ENCODE peak calls at places on chromosomes 4 and X, in five cellular contexts. One of them, this sample, is unnamed.

GRCh38 chr4:125456075-125456474 is 141.3 kb downstream of the FAT4 start:
- DNase-seq in uterus: no peak
- DNase-seq in ovary: no peak
- DNase-seq in neuronal stem cell: no peak
- DNase-seq in T-helper 1 cell: no peak
- DNase-seq in this sample: no peak

GRCh38 chr4:38290360-38290759 is 330.2 kb downstream of the PTTG2 start:
- DNase-seq in uterus: no peak
- DNase-seq in ovary: no peak
- DNase-seq in neuronal stem cell: no peak
- DNase-seq in T-helper 1 cell: no peak
- DNase-seq in this sample: peak

GRCh38 chrX:24341795-24342194 is 18.6 kb upstream of the SUPT20HL1 start:
- DNase-seq in uterus: no peak
- DNase-seq in ovary: no peak
- DNase-seq in neuronal stem cell: no peak
- DNase-seq in T-helper 1 cell: no peak
- DNase-seq in this sample: no peak

GRCh38 chrX:27728291-27728690 is 79.5 kb upstream of the MAGEB10 start:
- DNase-seq in uterus: no peak
- DNase-seq in ovary: no peak
- DNase-seq in neuronal stem cell: no peak
- DNase-seq in T-helper 1 cell: no peak
- DNase-seq in this sample: no peak

GRCh38 chr4:117311215-117311614 is 225.8 kb upstream of the TRAM1L1 start:
- DNase-seq in uterus: no peak
- DNase-seq in ovary: no peak
- DNase-seq in neuronal stem cell: no peak
- DNase-seq in T-helper 1 cell: no peak
- DNase-seq in this sample: no peak

GRCh38 chr4:174365018-174365587 is 81.4 kb downstream of the CEP44 start:
- DNase-seq in uterus: no peak
- DNase-seq in ovary: no peak
- DNase-seq in neuronal stem cell: peak
- DNase-seq in T-helper 1 cell: no peak
- DNase-seq in this sample: peak

GRCh38 chr4:98603683-98604573 is 54.5 kb downstream of the TSPAN5 start:
- DNase-seq in uterus: no peak
- DNase-seq in ovary: no peak
- DNase-seq in neuronal stem cell: no peak
- DNase-seq in T-helper 1 cell: no peak
- DNase-seq in this sample: peak

GRCh38 chr4:128565565-128566186 is 243.8 kb upstream of the JADE1 start:
- DNase-seq in uterus: peak
- DNase-seq in ovary: peak
- DNase-seq in neuronal stem cell: peak
- DNase-seq in T-helper 1 cell: no peak
- DNase-seq in this sample: peak

GRCh38 chr4:3291411-3291968 is 1.3 kb upstream of the RGS12 start:
- DNase-seq in uterus: no peak
- DNase-seq in ovary: no peak
- DNase-seq in neuronal stem cell: no peak
- DNase-seq in T-helper 1 cell: no peak
- DNase-seq in this sample: peak

GRCh38 chrX:119492463-119492862 is 24.2 kb downstream of the SLC25A5 start:
- DNase-seq in uterus: no peak
- DNase-seq in ovary: no peak
- DNase-seq in neuronal stem cell: no peak
- DNase-seq in T-helper 1 cell: no peak
- DNase-seq in this sample: no peak

GRCh38 chrX:11239230-11239629 is 54.0 kb upstream of the AMELX start:
- DNase-seq in uterus: no peak
- DNase-seq in ovary: no peak
- DNase-seq in neuronal stem cell: no peak
- DNase-seq in T-helper 1 cell: no peak
- DNase-seq in this sample: no peak

GRCh38 chr4:113784497-113785254 is 23.1 kb upstream of the CAMK2D start:
- DNase-seq in uterus: no peak
- DNase-seq in ovary: no peak
- DNase-seq in neuronal stem cell: no peak
- DNase-seq in T-helper 1 cell: no peak
- DNase-seq in this sample: no peak

GRCh38 chrX:137916090-137916746 is 350.3 kb downstream of the ZIC3 start:
- DNase-seq in uterus: no peak
- DNase-seq in ovary: no peak
- DNase-seq in neuronal stem cell: no peak
- DNase-seq in T-helper 1 cell: no peak
- DNase-seq in this sample: no peak

GRCh38 chr4:153114771-153115321 is 89.4 kb upstream of the TRIM2 start:
- DNase-seq in uterus: no peak
- DNase-seq in ovary: no peak
- DNase-seq in neuronal stem cell: no peak
- DNase-seq in T-helper 1 cell: no peak
- DNase-seq in this sample: peak

GRCh38 chr4:48653217-48654014 is 126.7 kb downstream of the FRYL start:
- DNase-seq in uterus: no peak
- DNase-seq in ovary: peak
- DNase-seq in neuronal stem cell: peak
- DNase-seq in T-helper 1 cell: no peak
- DNase-seq in this sample: peak

GRCh38 chrX:136147320-136147901 is at the start of gene FHL1:
- DNase-seq in uterus: peak
- DNase-seq in ovary: peak
- DNase-seq in neuronal stem cell: peak
- DNase-seq in T-helper 1 cell: peak
- DNase-seq in this sample: peak

GRCh38 chr4:6275898-6276563 is 6.4 kb downstream of the WFS1 start:
- DNase-seq in uterus: no peak
- DNase-seq in ovary: no peak
- DNase-seq in neuronal stem cell: no peak
- DNase-seq in T-helper 1 cell: no peak
- DNase-seq in this sample: no peak

GRCh38 chrX:153925739-153926593 is at the start of gene ARHGAP4:
- DNase-seq in uterus: no peak
- DNase-seq in ovary: no peak
- DNase-seq in neuronal stem cell: no peak
- DNase-seq in T-helper 1 cell: no peak
- DNase-seq in this sample: no peak

GRCh38 chr4:136392576-136392975 is 1139.7 kb downstream of the PCDH18 start:
- DNase-seq in uterus: no peak
- DNase-seq in ovary: no peak
- DNase-seq in neuronal stem cell: no peak
- DNase-seq in T-helper 1 cell: no peak
- DNase-seq in this sample: no peak

GRCh38 chr4:124708517-124709300 is 3.8 kb downstream of the ANKRD50 start:
- DNase-seq in uterus: no peak
- DNase-seq in ovary: no peak
- DNase-seq in neuronal stem cell: no peak
- DNase-seq in T-helper 1 cell: no peak
- DNase-seq in this sample: no peak

GRCh38 chr4:113582737-113583136 is 178.8 kb downstream of the CAMK2D start:
- DNase-seq in uterus: no peak
- DNase-seq in ovary: no peak
- DNase-seq in neuronal stem cell: no peak
- DNase-seq in T-helper 1 cell: no peak
- DNase-seq in this sample: peak

GRCh38 chrX:151753313-151754041 is 18.9 kb downstream of the CNGA2 start:
- DNase-seq in uterus: peak
- DNase-seq in ovary: peak
- DNase-seq in neuronal stem cell: peak
- DNase-seq in T-helper 1 cell: no peak
- DNase-seq in this sample: peak

GRCh38 chrX:18549643-18550042 is 122.3 kb downstream of the RS1 start:
- DNase-seq in uterus: no peak
- DNase-seq in ovary: no peak
- DNase-seq in neuronal stem cell: no peak
- DNase-seq in T-helper 1 cell: no peak
- DNase-seq in this sample: peak

GRCh38 chr4:123024710-123025109 is 102.3 kb upstream of the NUDT6 start:
- DNase-seq in uterus: no peak
- DNase-seq in ovary: no peak
- DNase-seq in neuronal stem cell: no peak
- DNase-seq in T-helper 1 cell: no peak
- DNase-seq in this sample: peak

GRCh38 chrX:107629533-107629909 is 1.2 kb downstream of the PRPS1 start:
- DNase-seq in uterus: no peak
- DNase-seq in ovary: no peak
- DNase-seq in neuronal stem cell: no peak
- DNase-seq in T-helper 1 cell: no peak
- DNase-seq in this sample: peak

GRCh38 chr4:152273343-152273742 is 262.5 kb downstream of the FBXW7 start:
- DNase-seq in uterus: no peak
- DNase-seq in ovary: no peak
- DNase-seq in neuronal stem cell: no peak
- DNase-seq in T-helper 1 cell: no peak
- DNase-seq in this sample: no peak

GRCh38 chrX:118655561-118656246 is 71.7 kb upstream of the IL13RA1 start:
- DNase-seq in uterus: no peak
- DNase-seq in ovary: no peak
- DNase-seq in neuronal stem cell: no peak
- DNase-seq in T-helper 1 cell: no peak
- DNase-seq in this sample: no peak

GRCh38 chr4:150032541-150032940 is 45.7 kb upstream of the DCLK2 start:
- DNase-seq in uterus: no peak
- DNase-seq in ovary: no peak
- DNase-seq in neuronal stem cell: no peak
- DNase-seq in T-helper 1 cell: no peak
- DNase-seq in this sample: no peak

GRCh38 chr4:35252866-35253265 is 991.4 kb downstream of the ARAP2 start:
- DNase-seq in uterus: no peak
- DNase-seq in ovary: no peak
- DNase-seq in neuronal stem cell: no peak
- DNase-seq in T-helper 1 cell: no peak
- DNase-seq in this sample: no peak

GRCh38 chr4:182827166-182827565 is 90.0 kb downstream of the DCTD start:
- DNase-seq in uterus: no peak
- DNase-seq in ovary: no peak
- DNase-seq in neuronal stem cell: no peak
- DNase-seq in T-helper 1 cell: no peak
- DNase-seq in this sample: no peak